ENCODE peak calls at places on chromosomes 4 and X, in ten cellular contexts. J is prostate gland; R is CD8-positive, alpha-beta T cell; M is OCI-LY7; Y is heart right ventricle; N is cardiac muscle cell; U is GM12878; W is suprapubic skin; D is GM23248; X is hepatocyte. B is an unnamed sample. For H3K4me1 and H3K9me3, the result is how much of the 10 kb centered on the place peaks cover.

GRCh38 chrX:12292996-12293765 is 154.9 kb downstream of the FRMPD4 start:
- DNase-seq in M (no peak), J (no peak), D (no peak), U (no peak), Y (no peak), W (no peak), X (no peak), N (no peak), R (no peak), B (no peak)

GRCh38 chr4:69718376-69719293 is 41.8 kb downstream of the SULT1B1 start:
- DNase-seq in U (no peak), Y (no peak), D (peak), J (no peak), M (no peak), N (no peak), X (no peak), W (no peak), R (no peak), B (no peak)

GRCh38 chrX:30822068-30822671 is 66.9 kb downstream of the TAB3 start:
- DNase-seq in W (no peak), N (no peak), J (no peak), R (no peak), M (peak), X (peak), Y (no peak), D (peak), U (peak), B (no peak)

GRCh38 chrX:150486011-150486410 is 82.4 kb upstream of the MTM1 start:
- DNase-seq in R (peak), D (peak), Y (peak), N (peak), X (peak), J (peak), W (no peak), U (no peak), M (peak), B (peak)

GRCh38 chrX:133676344-133677122 is 261.2 kb upstream of the GPC4 start:
- DNase-seq in U (no peak), R (no peak), D (no peak), N (no peak), W (no peak), M (no peak), J (peak), X (no peak), Y (no peak), B (no peak)

GRCh38 chr4:86999244-86999643 is 64.4 kb downstream of the AFF1 start:
- DNase-seq in X (no peak), D (no peak), J (no peak), M (no peak), R (no peak), W (no peak), N (no peak), U (no peak), Y (no peak), B (no peak)

GRCh38 chrX:45842916-45843315 is 642.2 kb upstream of the DIPK2B start:
- DNase-seq in Y (no peak), D (peak), X (no peak), U (no peak), J (no peak), N (no peak), M (no peak), W (no peak), R (no peak), B (no peak)

GRCh38 chr4:142264961-142265360 is 581.1 kb downstream of the INPP4B start:
- DNase-seq in Y (no peak), X (peak), U (no peak), M (no peak), D (peak), J (no peak), N (peak), W (no peak), R (no peak), B (no peak)

GRCh38 chr4:5478116-5478515 is 230.2 kb downstream of the EVC2 start:
- DNase-seq in U (no peak), W (no peak), D (no peak), R (no peak), J (no peak), Y (no peak), M (no peak), N (no peak), X (no peak), B (no peak)

GRCh38 chr4:186628058-186628711 is 72.8 kb upstream of the MTNR1A start:
- DNase-seq in R (no peak), J (no peak), X (no peak), W (no peak), M (peak), D (no peak), U (no peak), Y (no peak), N (no peak), B (no peak)

GRCh38 chr4:112889619-112890294 is 159.7 kb upstream of the ANK2 start:
- DNase-seq in M (no peak), W (no peak), X (no peak), R (no peak), N (no peak), D (peak), J (no peak), Y (no peak), U (peak), B (no peak)

GRCh38 chrX:34638116-34638515 is 19.0 kb downstream of the TMEM47 start:
- DNase-seq in N (peak), M (peak), W (no peak), R (no peak), J (peak), Y (no peak), U (no peak), D (peak), X (peak), B (no peak)

GRCh38 chr4:13657016-13657415 is 29.5 kb upstream of the BOD1L1 start:
- DNase-seq in D (no peak), J (no peak), Y (no peak), R (no peak), M (no peak), N (no peak), W (no peak), U (no peak), X (no peak), B (no peak)

GRCh38 chrX:70029790-70030189 is 19.9 kb downstream of the AWAT2 start:
- DNase-seq in Y (no peak), M (no peak), J (no peak), R (no peak), N (no peak), U (no peak), D (no peak), X (no peak), W (no peak), B (no peak)

GRCh38 chr4:80268936-80269335 is 2.5 kb downstream of the FGF5 start:
- DNase-seq in Y (no peak), N (no peak), U (no peak), W (no peak), R (no peak), J (no peak), D (peak), M (no peak), X (no peak), B (no peak)

GRCh38 chr4:56619160-56619559 is 61.9 kb downstream of the HOPX start:
- DNase-seq in D (no peak), M (no peak), R (no peak), N (peak), Y (no peak), J (no peak), X (no peak), U (no peak), W (no peak), B (no peak)

GRCh38 chr4:152831416-152831815 is 51.7 kb downstream of the ARFIP1 start:
- DNase-seq in J (no peak), M (no peak), U (no peak), Y (no peak), R (no peak), N (no peak), W (no peak), D (peak), X (no peak), B (no peak)

GRCh38 chr4:99806545-99806944 is 10.1 kb upstream of the DAPP1 start:
- DNase-seq in U (no peak), W (no peak), X (no peak), M (no peak), J (no peak), Y (no peak), R (no peak), N (no peak), D (no peak), B (no peak)

GRCh38 chr4:53022162-53023100 is 160.3 kb downstream of the RASL11B start:
- DNase-seq in R (no peak), X (no peak), J (peak), W (no peak), U (no peak), D (no peak), Y (no peak), M (no peak), N (no peak), B (no peak)

GRCh38 chrX:7117587-7117986 is 29.9 kb upstream of the STS start:
- DNase-seq in M (peak), W (no peak), D (no peak), U (no peak), X (no peak), Y (no peak), R (no peak), J (no peak), N (no peak), B (no peak)

GRCh38 chr4:62661821-62662220 is 1461.7 kb downstream of the ADGRL3 start:
- DNase-seq in D (no peak), U (no peak), M (no peak), Y (no peak), J (no peak), X (no peak), W (no peak), N (no peak), R (no peak), B (no peak)

GRCh38 chrX:39477438-39478120 is 620.2 kb downstream of the BCOR start:
- DNase-seq in R (no peak), W (no peak), N (peak), J (no peak), Y (peak), D (no peak), X (peak), M (no peak), U (no peak), B (peak)

GRCh38 chrX:106684207-106684606 is 42.3 kb upstream of the RNF128 start:
- DNase-seq in R (no peak), N (no peak), W (no peak), D (no peak), U (no peak), Y (no peak), M (no peak), J (no peak), X (no peak), B (no peak)

GRCh38 chr4:16667464-16667863 is 231.0 kb downstream of the LDB2 start:
- DNase-seq in U (no peak), Y (no peak), D (peak), M (no peak), J (no peak), N (no peak), X (no peak), R (no peak), W (no peak), B (no peak)

GRCh38 chr4:166252487-166253402 is 379.7 kb downstream of the TLL1 start:
- DNase-seq in N (peak), W (no peak), Y (no peak), M (peak), U (no peak), R (no peak), X (peak), D (peak), J (no peak), B (no peak)

GRCh38 chr4:3460926-3461325 is 2.2 kb upstream of the DOK7 start:
- DNase-seq in R (no peak), M (no peak), N (no peak), J (no peak), W (no peak), U (no peak), D (no peak), X (no peak), Y (peak), B (peak)

GRCh38 chr4:121252224-121252806 is 88.2 kb upstream of the TNIP3 start:
- DNase-seq in R (peak), Y (peak), U (no peak), X (peak), M (peak), N (peak), D (peak), J (peak), W (no peak), B (peak)

GRCh38 chr4:188819243-188819642 is 680.0 kb downstream of the TRIML1 start:
- DNase-seq in D (peak), N (no peak), U (no peak), W (no peak), J (no peak), R (no peak), X (no peak), M (no peak), Y (no peak), B (no peak)

GRCh38 chr4:83906561-83906960 is 370.7 kb downstream of the GPAT3 start:
- DNase-seq in D (peak), Y (no peak), W (no peak), U (no peak), J (no peak), R (no peak), X (no peak), N (no peak), M (no peak), B (no peak)

GRCh38 chr4:139665690-139666529 is at the start of gene MGST2:
- DNase-seq in D (peak), X (peak), N (peak), M (peak), W (peak), U (no peak), J (peak), R (peak), Y (peak), B (peak)

GRCh38 chr4:139668036-139668435 is 2.4 kb downstream of the MGST2 start:
- DNase-seq in J (no peak), U (no peak), W (no peak), X (no peak), D (no peak), M (no peak), Y (no peak), R (no peak), N (no peak), B (no peak)

GRCh38 chr4:139665079-139665689 is 435 bp upstream of the MGST2 start:
- DNase-seq in M (no peak), R (no peak), N (no peak), D (no peak), U (no peak), X (no peak), W (no peak), Y (no peak), J (no peak), B (no peak)

GRCh38 chr4:139668658-139669201 is 3.1 kb downstream of the MGST2 start:
- DNase-seq in W (no peak), R (no peak), Y (no peak), N (no peak), M (no peak), J (no peak), D (no peak), X (no peak), U (no peak), B (no peak)

DNA sequence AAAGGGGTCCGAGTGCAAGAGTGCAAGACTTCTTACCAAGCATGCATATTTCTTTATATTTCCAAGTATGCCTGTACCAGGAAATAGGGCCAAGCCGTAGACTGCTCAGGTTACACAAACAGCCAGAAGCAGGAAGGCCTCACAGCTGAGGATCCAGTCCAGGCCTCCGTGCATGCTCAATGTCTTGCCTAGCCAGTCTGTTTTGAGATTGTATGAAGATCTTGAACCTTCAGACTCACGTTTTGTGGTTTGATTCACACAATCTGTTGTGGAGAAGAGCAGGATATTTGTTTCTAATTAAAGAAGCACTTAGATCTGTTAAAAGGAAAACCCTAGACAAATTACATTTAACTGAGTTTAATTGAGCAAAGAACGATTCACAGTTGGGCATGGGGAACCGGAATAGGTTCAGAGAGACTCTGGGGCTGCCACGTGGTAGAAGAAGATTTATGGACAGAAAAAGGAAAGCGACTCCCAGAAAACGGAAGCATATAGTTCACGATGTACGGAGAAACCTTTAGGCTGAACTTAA is 1.2 kb downstream of the MGST2 start:
- DNase-seq in U (no peak), N (peak), R (no peak), Y (no peak), W (no peak), D (no peak), J (peak), X (peak), M (peak), B (peak)
- H3K4me3 ChIP-seq in U (peak), N (peak), R (no peak), Y (peak), W (peak), D (peak), J (peak), X (peak), M (peak), B (peak)

GRCh38 chr4:150123982-150124670 is 45.9 kb downstream of the DCLK2 start:
- DNase-seq in X (no peak), W (no peak), D (no peak), N (no peak), M (no peak), Y (no peak), R (no peak), U (no peak), J (no peak), B (no peak)
- H3K4me1 ChIP-seq in X (under half), W (under half), D (under half), N (under half), M (under half), Y (under half), R (under half), U (under half), J (under half), B (under half)

DNA sequence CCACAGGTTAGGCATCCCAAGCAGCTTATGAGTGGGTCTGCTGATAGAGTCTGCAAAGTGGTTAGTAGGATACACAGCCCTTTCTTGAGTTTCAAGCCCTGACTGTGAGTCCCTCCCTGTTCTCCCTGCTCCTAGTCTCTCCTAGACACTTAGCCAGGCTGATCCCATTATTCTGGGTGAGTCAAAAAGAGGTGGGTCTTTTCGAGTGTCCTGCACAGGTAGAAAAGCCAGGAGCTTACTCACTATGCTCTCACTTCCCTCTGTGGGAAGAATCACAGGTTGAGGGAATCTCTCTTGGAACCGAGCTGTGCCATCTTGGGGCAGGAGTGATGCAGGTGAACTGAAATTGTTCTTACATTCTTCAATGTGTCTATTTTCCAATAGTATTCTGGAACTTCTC is 29.7 kb downstream of the SCLT1 start:
- DNase-seq in W (no peak), J (no peak), N (no peak), Y (no peak), U (no peak), R (no peak), M (no peak), X (no peak), D (no peak), B (no peak)
- H3K9me3 ChIP-seq in W (half or more), J (under half), N (under half), Y (under half), U (under half), R (under half), M (half or more), X (under half), D (under half), B (under half)

DNA sequence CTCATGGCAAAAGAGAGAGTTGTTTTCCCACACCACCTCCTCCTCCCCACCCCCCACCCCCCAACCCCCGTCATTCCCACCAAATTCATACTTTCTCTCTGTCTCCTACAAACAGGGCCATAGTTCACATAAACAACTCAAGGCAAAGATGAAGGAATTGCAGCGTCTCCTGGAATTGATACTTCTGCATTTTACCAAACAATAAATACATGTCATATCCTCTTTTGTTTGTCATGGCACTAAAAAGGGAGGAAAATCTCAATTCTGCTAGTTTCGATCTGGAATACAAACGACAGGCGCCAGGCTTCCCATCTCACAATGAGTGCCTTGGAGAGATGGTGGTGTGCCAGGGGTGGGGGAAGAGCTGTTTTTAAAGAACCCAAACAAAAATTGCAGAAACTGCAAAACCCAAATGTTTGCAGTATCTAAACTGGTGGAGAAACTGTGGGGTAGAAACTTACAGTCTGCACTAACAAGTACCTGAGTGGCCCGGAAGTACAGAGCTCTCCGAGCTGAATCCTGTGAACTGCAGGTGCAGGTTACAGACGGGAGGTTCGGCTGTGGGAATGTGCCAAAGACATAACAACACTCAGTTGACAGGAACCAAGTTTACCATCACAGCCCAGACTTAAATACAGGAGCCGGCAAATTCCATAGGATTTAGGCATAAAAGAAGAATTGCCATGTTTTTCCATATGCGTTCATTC is 53.0 kb upstream of the KLF3 start:
- DNase-seq in W (no peak), Y (peak), U (no peak), M (no peak), J (peak), N (no peak), D (no peak), R (no peak), X (no peak), B (no peak)
- H3K4me3 ChIP-seq in W (no peak), Y (no peak), U (no peak), M (no peak), J (no peak), N (no peak), D (no peak), R (no peak), X (no peak), B (no peak)

GRCh38 chr4:8557151-8558076 is 22.8 kb upstream of the GPR78 start:
- DNase-seq in R (no peak), U (no peak), N (no peak), X (no peak), Y (no peak), J (no peak), M (no peak), D (no peak), W (no peak), B (no peak)

GRCh38 chr4:8558080-8558960 is 21.9 kb upstream of the GPR78 start:
- DNase-seq in X (no peak), J (no peak), R (no peak), U (no peak), Y (no peak), M (no peak), D (peak), W (no peak), N (no peak), B (no peak)

GRCh38 chr4:8559524-8560264 is 20.5 kb upstream of the GPR78 start:
- DNase-seq in R (no peak), U (no peak), J (no peak), X (no peak), Y (no peak), D (no peak), M (no peak), N (no peak), W (no peak), B (no peak)

GRCh38 chr4:8559011-8559410 is 21.2 kb upstream of the GPR78 start:
- DNase-seq in N (no peak), W (no peak), M (no peak), U (no peak), R (no peak), Y (no peak), J (no peak), X (no peak), D (no peak), B (no peak)

DNA sequence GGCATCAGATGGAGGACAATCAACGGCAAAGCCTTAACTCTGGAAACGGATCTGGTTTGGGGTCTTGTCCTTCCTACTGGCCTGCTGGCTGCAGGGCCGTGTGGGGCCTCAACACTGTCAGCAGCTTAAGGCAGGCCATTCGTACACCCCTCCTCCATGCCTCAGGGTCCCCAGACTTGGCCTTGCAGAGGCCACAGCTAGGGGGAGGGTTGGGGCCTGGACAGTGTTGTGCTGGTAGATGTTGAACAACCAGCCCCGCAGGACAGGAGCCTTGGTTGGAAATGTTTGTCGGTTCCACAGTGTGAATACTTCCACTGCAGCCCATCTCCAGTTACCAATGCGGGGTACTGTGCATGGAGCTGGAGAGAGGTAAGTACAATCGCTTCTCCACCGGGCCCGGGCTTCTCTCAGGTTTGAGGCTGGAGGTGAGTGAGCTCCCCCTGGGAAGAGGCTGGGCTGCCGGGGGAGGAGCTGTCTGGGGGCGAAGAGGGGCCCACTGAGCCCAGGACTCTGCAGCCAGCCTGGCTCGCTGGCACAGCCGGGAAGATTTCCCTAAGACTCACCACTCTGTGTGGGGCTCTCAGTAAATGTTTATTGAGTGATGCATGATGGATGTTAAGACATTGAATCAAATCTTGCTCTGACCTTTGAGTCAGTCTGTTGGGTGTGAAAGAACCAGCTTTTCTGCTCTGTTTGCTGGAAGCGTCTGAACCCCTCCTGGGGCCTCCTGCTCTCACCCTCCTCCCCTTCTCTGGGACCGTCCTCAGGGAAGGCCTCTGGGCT is 19.7 kb upstream of the GPR78 start:
- DNase-seq in J (no peak), N (no peak), Y (no peak), X (peak), W (no peak), R (no peak), D (peak), M (no peak), U (no peak), B (peak)
- H3K4me1 ChIP-seq in J (under half), N (under half), Y (under half), X (under half), W (under half), R (under half), D (under half), M (under half), U (under half), B (under half)

B was measured in psoas muscle.